ENCODE peak calls at places on chromosome 13, in four cellular contexts. Z is GM12878, O is HepG2, P is K562. A is an unnamed sample.

GRCh38 chr13:80237646-80238045 is 103.3 kb downstream of the SPRY2 start:
- DNase-seq in P (no peak), Z (no peak), O (no peak), A (no peak)

GRCh38 chr13:22926176-22927007 is 254.4 kb upstream of the SGCG start:
- DNase-seq in P (peak), O (no peak), Z (no peak), A (no peak)

GRCh38 chr13:48161530-48162179 is 66.8 kb upstream of the MED4 start:
- DNase-seq in Z (no peak), P (peak), O (no peak), A (no peak)

GRCh38 chr13:50805805-50806204 is 37.7 kb downstream of the DLEU7 start:
- DNase-seq in P (no peak), Z (no peak), O (peak), A (no peak)

GRCh38 chr13:96082640-96083039 is 7.3 kb upstream of the HS6ST3 start:
- DNase-seq in O (no peak), P (no peak), Z (no peak), A (no peak)

GRCh38 chr13:113585828-113586355 is 1.3 kb downstream of the TFDP1 start:
- DNase-seq in O (no peak), Z (no peak), P (peak), A (no peak)

GRCh38 chr13:98242403-98242802 is 65.3 kb upstream of the RNF113B start:
- DNase-seq in Z (no peak), O (no peak), P (no peak), A (no peak)

GRCh38 chr13:50215389-50215788 is 200.1 kb downstream of the KCNRG start:
- DNase-seq in Z (no peak), O (peak), P (no peak), A (no peak)

GRCh38 chr13:39663958-39664357 is 8.5 kb downstream of the COG6 start:
- DNase-seq in O (no peak), P (no peak), Z (no peak), A (no peak)

GRCh38 chr13:28475916-28476725 is 18.8 kb downstream of the FLT1 start:
- DNase-seq in Z (no peak), O (no peak), P (no peak), A (no peak)

GRCh38 chr13:112142401-112142930 is 75.5 kb downstream of the SOX1 start:
- DNase-seq in P (no peak), O (no peak), Z (no peak), A (no peak)

GRCh38 chr13:28544026-28544425 is 49.1 kb upstream of the FLT1 start:
- DNase-seq in P (no peak), O (no peak), Z (no peak), A (no peak)

GRCh38 chr13:97284558-97284957 is 62.4 kb downstream of the MBNL2 start:
- DNase-seq in P (no peak), Z (no peak), O (no peak), A (no peak)

GRCh38 chr13:99733346-99733745 is 232.1 kb downstream of the TM9SF2 start:
- DNase-seq in Z (no peak), O (no peak), P (no peak), A (no peak)

GRCh38 chr13:31441804-31442487 is 242.2 kb downstream of the B3GLCT start:
- DNase-seq in Z (no peak), P (no peak), O (no peak), A (no peak)

GRCh38 chr13:112177889-112178288 is 110.9 kb downstream of the SOX1 start:
- DNase-seq in Z (no peak), O (no peak), P (no peak), A (no peak)

GRCh38 chr13:44906230-44906629 is 83.0 kb downstream of the NUFIP1 start:
- DNase-seq in O (no peak), Z (no peak), P (no peak), A (no peak)

GRCh38 chr13:44902793-44903192 is 86.5 kb downstream of the NUFIP1 start:
- DNase-seq in O (no peak), Z (no peak), P (no peak), A (no peak)

GRCh38 chr13:44903596-44903995 is 85.7 kb downstream of the NUFIP1 start:
- DNase-seq in O (no peak), Z (no peak), P (no peak), A (no peak)

GRCh38 chr13:44906758-44907157 is 82.5 kb downstream of the NUFIP1 start:
- DNase-seq in P (no peak), O (no peak), Z (no peak), A (no peak)

DNA sequence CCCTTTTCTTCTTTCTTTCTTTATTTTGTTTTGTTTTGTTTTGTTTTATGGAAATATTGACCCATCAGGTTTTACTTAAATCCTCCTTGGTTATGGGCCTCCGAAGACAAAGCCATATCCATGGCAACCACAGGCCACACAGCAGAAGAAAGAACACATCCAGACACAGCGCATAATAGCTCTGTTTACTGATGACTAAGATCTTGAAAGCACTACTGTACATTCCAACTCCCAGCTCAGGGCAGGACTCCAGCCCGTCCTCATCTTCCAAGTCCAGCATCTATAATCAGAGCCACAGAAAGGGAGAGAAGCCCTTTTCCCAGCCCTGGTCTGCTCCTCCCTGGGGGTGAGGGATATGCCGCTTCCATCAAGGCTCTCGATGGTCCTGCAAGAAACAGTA is 84.3 kb downstream of the NUFIP1 start:
- DNase-seq in P (no peak), Z (no peak), O (no peak), A (no peak)
- TF ChIP-seq FOXM1 in P (no peak), Z (no peak), O (no peak), A (no peak)

GRCh38 chr13:77749481-77749880 is 52.0 kb downstream of the SLAIN1 start:
- DNase-seq in P (no peak), O (no peak), Z (no peak), A (no peak)

GRCh38 chr13:77752512-77753069 is 55.1 kb downstream of the SLAIN1 start:
- DNase-seq in P (no peak), Z (no peak), O (no peak), A (no peak)

DNA sequence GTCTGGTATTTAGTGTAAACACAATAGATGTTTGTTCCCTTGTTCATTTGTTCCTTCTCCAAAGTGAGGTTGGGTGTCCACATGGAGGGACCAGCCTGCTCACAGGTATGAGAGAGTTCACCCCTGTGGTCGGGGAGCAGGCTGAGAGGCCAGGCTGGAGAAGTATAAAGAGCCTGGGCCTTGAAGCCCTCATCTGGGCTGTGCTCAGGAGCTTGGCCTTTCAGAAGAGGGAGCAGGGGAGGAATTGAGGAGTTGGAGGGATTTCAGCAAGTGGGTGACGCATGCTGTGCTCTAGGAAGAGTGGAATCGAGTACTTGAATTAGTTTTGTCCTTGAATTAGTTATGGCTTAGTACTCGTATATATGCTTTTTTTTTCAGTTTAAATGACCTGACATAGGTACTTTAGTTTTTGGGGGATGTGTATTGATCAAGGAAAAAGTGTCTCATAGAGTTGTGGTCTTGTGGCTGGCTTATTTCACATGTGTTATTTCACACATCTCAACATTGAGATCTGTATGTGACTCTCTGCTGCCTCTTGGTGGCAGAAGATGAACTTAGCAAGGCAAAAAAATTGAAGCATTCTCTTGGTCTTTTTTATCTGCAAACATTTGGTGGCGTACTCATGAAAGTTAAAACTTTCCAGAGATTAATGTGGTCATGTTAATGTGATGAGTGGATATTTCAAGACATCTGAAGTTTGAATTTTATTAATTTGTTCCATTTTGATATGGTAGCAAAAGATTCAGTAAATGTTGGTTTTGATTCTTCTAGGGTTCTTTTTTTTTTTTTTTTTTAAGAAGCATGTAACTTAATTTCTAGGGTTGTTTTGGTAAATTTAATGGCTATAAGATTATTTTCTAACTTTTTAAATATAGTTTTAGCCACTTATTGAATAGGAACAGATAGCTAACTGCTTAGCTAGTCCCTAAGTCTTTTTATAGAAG is 54.3 kb downstream of the SLAIN1 start:
- DNase-seq in P (peak), O (peak), Z (peak), A (peak)
- TF ChIP-seq BHLHE40 in P (no peak), O (no peak), Z (no peak), A (no peak)

DNA sequence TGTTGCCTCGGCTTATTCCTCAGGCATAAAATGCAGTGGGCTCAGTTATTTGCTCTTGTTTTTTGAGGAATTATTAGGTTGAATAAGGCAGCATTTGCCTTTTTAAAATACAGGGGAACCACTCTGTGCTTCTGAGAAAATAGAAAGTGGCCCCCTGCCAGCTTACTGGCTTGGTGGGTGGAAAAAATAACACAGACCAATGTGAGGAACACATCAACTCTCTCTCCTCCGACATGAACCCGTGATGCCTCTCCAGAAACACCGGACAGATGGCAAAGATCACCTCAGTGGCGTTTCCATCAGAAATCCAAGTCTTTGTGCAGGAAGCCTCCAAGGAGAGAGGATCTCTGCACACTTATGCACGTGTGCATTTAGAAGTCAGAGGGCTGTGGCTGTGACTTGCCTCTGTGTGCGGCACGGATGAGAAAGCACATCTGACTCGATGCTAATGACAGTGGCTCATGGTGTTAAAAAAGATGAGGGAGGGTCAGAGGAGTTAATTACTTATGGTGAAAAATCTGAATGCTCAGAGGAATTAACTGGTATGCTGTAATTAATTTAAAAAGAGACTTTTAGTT is 112.3 kb upstream of the KLF12 start:
- DNase-seq in O (no peak), Z (no peak), P (no peak), A (no peak)
- TF ChIP-seq TARDBP in O (no peak), Z (no peak), P (no peak), A (no peak)

GRCh38 chr13:44165895-44166496 is 207.6 kb upstream of the SERP2 start:
- DNase-seq in P (no peak), Z (no peak), O (no peak), A (no peak)
- TF ChIP-seq FOXM1 in P (no peak), Z (no peak), O (no peak), A (no peak)

DNA sequence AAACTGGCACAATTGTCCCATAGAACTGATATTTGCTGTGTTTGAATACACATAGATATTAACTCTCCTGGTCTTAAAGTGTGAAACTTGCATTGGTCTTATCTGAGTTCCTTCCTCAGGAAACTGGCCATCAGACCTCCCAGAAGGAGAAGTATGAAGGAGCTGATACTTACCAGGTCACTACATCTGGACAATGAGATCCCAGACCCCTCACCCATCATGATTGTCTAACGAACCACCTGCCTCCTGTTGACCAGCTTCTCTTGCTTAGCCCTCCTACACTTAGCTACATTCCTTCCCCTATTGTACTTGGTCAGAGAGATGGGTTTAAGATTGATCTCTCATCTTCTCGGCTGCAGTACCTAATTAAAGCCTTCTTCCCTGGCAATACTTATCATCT is 413.3 kb downstream of the KCTD12 start:
- DNase-seq in Z (no peak), O (no peak), P (no peak), A (no peak)
- TF ChIP-seq BHLHE40 in Z (no peak), O (no peak), P (no peak), A (no peak)

GRCh38 chr13:109400625-109401257 is 385.6 kb downstream of the IRS2 start:
- DNase-seq in O (no peak), P (no peak), Z (no peak), A (no peak)

GRCh38 chr13:109401307-109401706 is 385.1 kb downstream of the IRS2 start:
- DNase-seq in Z (no peak), P (no peak), O (no peak), A (no peak)

GRCh38 chr13:109402976-109403375 is 383.4 kb downstream of the IRS2 start:
- DNase-seq in P (no peak), Z (no peak), O (no peak), A (no peak)

GRCh38 chr13:109401891-109402290 is 384.5 kb downstream of the IRS2 start:
- DNase-seq in Z (no peak), P (no peak), O (no peak), A (no peak)

DNA sequence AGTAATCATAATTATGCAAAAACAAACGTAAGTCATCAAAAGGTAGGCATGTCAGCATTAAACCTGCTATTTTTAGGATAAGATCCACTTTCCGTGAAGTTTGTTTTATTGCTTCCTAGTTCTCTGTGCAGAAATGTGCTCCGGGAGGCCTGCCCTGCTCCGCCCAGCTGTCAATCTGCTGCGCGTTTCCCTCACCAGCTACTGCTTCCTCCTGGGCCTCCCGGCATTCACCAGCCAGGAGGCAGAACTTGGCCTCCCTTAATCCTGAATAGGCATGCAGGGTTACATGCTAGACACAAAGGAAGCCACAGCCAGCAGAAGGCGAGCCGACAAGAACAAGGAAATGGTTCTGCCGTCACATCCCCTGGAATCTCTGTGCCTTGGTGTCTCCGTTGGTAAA is 386.2 kb downstream of the IRS2 start:
- DNase-seq in O (no peak), Z (no peak), P (no peak), A (no peak)
- TF ChIP-seq TARDBP in O (no peak), Z (no peak), P (no peak), A (no peak)